ENCODE peak calls at places on chromosomes 3 and 15, in six cellular contexts. One of them, this sample, is unnamed. For H3K4me1, the result is how much of the 10 kb centered on the place peaks cover.

GRCh38 chr3:158808697-158809096 is 6.8 kb downstream of the MFSD1 start:
- DNase-seq in spleen: no peak
- DNase-seq in naive thymus-derived CD4-positive, alpha-beta T cell: no peak
- DNase-seq in mesendoderm: peak
- DNase-seq in upper lobe of right lung: no peak
- DNase-seq in thoracic aorta: no peak
- DNase-seq in this sample: no peak

GRCh38 chr15:89227425-89227824 is 6.0 kb upstream of the RLBP1 start:
- DNase-seq in spleen: no peak
- DNase-seq in naive thymus-derived CD4-positive, alpha-beta T cell: no peak
- DNase-seq in mesendoderm: peak
- DNase-seq in upper lobe of right lung: no peak
- DNase-seq in thoracic aorta: no peak
- DNase-seq in this sample: no peak

GRCh38 chr3:40843851-40844548 is 319.2 kb downstream of the ZNF621 start:
- DNase-seq in spleen: no peak
- DNase-seq in naive thymus-derived CD4-positive, alpha-beta T cell: no peak
- DNase-seq in mesendoderm: peak
- DNase-seq in upper lobe of right lung: no peak
- DNase-seq in thoracic aorta: no peak
- DNase-seq in this sample: no peak

GRCh38 chr3:77186728-77187127 is 146.8 kb downstream of the ROBO2 start:
- DNase-seq in spleen: no peak
- DNase-seq in naive thymus-derived CD4-positive, alpha-beta T cell: no peak
- DNase-seq in mesendoderm: no peak
- DNase-seq in upper lobe of right lung: no peak
- DNase-seq in thoracic aorta: no peak
- DNase-seq in this sample: no peak

GRCh38 chr15:91865486-91865885 is 12.0 kb downstream of the SLCO3A1 start:
- DNase-seq in spleen: no peak
- DNase-seq in naive thymus-derived CD4-positive, alpha-beta T cell: no peak
- DNase-seq in mesendoderm: no peak
- DNase-seq in upper lobe of right lung: no peak
- DNase-seq in thoracic aorta: no peak
- DNase-seq in this sample: no peak

GRCh38 chr3:188383763-188384162 is 229.8 kb downstream of the LPP start:
- DNase-seq in spleen: no peak
- DNase-seq in naive thymus-derived CD4-positive, alpha-beta T cell: no peak
- DNase-seq in mesendoderm: no peak
- DNase-seq in upper lobe of right lung: no peak
- DNase-seq in thoracic aorta: no peak
- DNase-seq in this sample: no peak

GRCh38 chr3:66715806-66716205 is 215.0 kb upstream of the LRIG1 start:
- DNase-seq in spleen: no peak
- DNase-seq in naive thymus-derived CD4-positive, alpha-beta T cell: no peak
- DNase-seq in mesendoderm: no peak
- DNase-seq in upper lobe of right lung: no peak
- DNase-seq in thoracic aorta: no peak
- DNase-seq in this sample: no peak

GRCh38 chr3:124230432-124230831 is 238.5 kb upstream of the ROPN1 start:
- DNase-seq in spleen: no peak
- DNase-seq in naive thymus-derived CD4-positive, alpha-beta T cell: no peak
- DNase-seq in mesendoderm: no peak
- DNase-seq in upper lobe of right lung: no peak
- DNase-seq in thoracic aorta: no peak
- DNase-seq in this sample: no peak

GRCh38 chr3:52434080-52434479 is 10.8 kb downstream of the SEMA3G start:
- DNase-seq in spleen: peak
- DNase-seq in naive thymus-derived CD4-positive, alpha-beta T cell: no peak
- DNase-seq in mesendoderm: no peak
- DNase-seq in upper lobe of right lung: no peak
- DNase-seq in thoracic aorta: no peak
- DNase-seq in this sample: no peak

GRCh38 chr15:51750942-51751686 is at the start of gene TMOD2:
- DNase-seq in spleen: peak
- DNase-seq in naive thymus-derived CD4-positive, alpha-beta T cell: peak
- DNase-seq in mesendoderm: peak
- DNase-seq in upper lobe of right lung: peak
- DNase-seq in thoracic aorta: no peak
- DNase-seq in this sample: peak

GRCh38 chr3:53804697-53805462 is 41.3 kb downstream of the CHDH start:
- DNase-seq in spleen: peak
- DNase-seq in naive thymus-derived CD4-positive, alpha-beta T cell: no peak
- DNase-seq in mesendoderm: peak
- DNase-seq in upper lobe of right lung: peak
- DNase-seq in thoracic aorta: no peak
- DNase-seq in this sample: no peak

GRCh38 chr3:57078366-57079220 is 18.1 kb downstream of the SPATA12 start:
- DNase-seq in spleen: peak
- DNase-seq in naive thymus-derived CD4-positive, alpha-beta T cell: peak
- DNase-seq in mesendoderm: peak
- DNase-seq in upper lobe of right lung: peak
- DNase-seq in thoracic aorta: no peak
- DNase-seq in this sample: no peak

GRCh38 chr3:59247402-59247841 is 197.6 kb upstream of the CFAP20DC start:
- DNase-seq in spleen: no peak
- DNase-seq in naive thymus-derived CD4-positive, alpha-beta T cell: no peak
- DNase-seq in mesendoderm: peak
- DNase-seq in upper lobe of right lung: no peak
- DNase-seq in thoracic aorta: no peak
- DNase-seq in this sample: no peak

GRCh38 chr3:58143417-58144055 is 67.2 kb downstream of the DNASE1L3 start:
- DNase-seq in spleen: no peak
- DNase-seq in naive thymus-derived CD4-positive, alpha-beta T cell: no peak
- DNase-seq in mesendoderm: no peak
- DNase-seq in upper lobe of right lung: no peak
- DNase-seq in thoracic aorta: no peak
- DNase-seq in this sample: no peak

GRCh38 chr3:134332344-134332743 is 41.9 kb downstream of the AMOTL2 start:
- DNase-seq in spleen: no peak
- DNase-seq in naive thymus-derived CD4-positive, alpha-beta T cell: no peak
- DNase-seq in mesendoderm: no peak
- DNase-seq in upper lobe of right lung: no peak
- DNase-seq in thoracic aorta: no peak
- DNase-seq in this sample: no peak

GRCh38 chr15:62549345-62549970 is 384.4 kb upstream of the C2CD4B start:
- DNase-seq in spleen: no peak
- DNase-seq in naive thymus-derived CD4-positive, alpha-beta T cell: no peak
- DNase-seq in mesendoderm: peak
- DNase-seq in upper lobe of right lung: no peak
- DNase-seq in thoracic aorta: no peak
- DNase-seq in this sample: no peak

DNA sequence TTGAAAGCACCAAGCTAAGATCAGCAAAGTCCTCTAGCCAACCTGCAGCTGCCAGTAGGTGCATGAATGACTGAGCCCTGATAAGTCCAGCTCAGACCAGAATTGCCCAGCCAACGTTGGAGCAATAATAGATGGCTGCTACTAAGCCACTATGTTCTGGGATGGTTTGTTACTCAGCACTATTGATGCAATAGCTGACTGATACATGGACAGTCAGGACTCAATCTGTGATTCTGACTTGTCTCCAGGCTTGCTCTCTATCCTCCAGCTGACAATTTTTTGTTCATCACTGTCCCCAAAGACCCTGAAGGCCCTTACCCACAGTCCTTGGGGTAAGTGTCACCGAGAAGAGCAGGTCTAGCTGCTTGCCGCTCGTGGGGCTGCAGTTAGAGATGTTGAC is 55.3 kb downstream of the CDCP1 start:
- DNase-seq in spleen: no peak
- DNase-seq in naive thymus-derived CD4-positive, alpha-beta T cell: no peak
- DNase-seq in mesendoderm: no peak
- DNase-seq in upper lobe of right lung: no peak
- DNase-seq in thoracic aorta: no peak
- DNase-seq in this sample: no peak
- H3K27ac ChIP-seq in spleen: no peak
- H3K27ac ChIP-seq in naive thymus-derived CD4-positive, alpha-beta T cell: no peak
- H3K27ac ChIP-seq in mesendoderm: no peak
- H3K27ac ChIP-seq in upper lobe of right lung: no peak
- H3K27ac ChIP-seq in thoracic aorta: no peak
- H3K27ac ChIP-seq in this sample: no peak

GRCh38 chr15:74787251-74788041 is 5.6 kb downstream of the CSK start:
- DNase-seq in spleen: peak
- DNase-seq in naive thymus-derived CD4-positive, alpha-beta T cell: peak
- DNase-seq in mesendoderm: peak
- DNase-seq in upper lobe of right lung: peak
- DNase-seq in thoracic aorta: no peak
- DNase-seq in this sample: peak

GRCh38 chr15:74789171-74789627 is 7.3 kb downstream of the CSK start:
- DNase-seq in spleen: peak
- DNase-seq in naive thymus-derived CD4-positive, alpha-beta T cell: no peak
- DNase-seq in mesendoderm: no peak
- DNase-seq in upper lobe of right lung: peak
- DNase-seq in thoracic aorta: no peak
- DNase-seq in this sample: no peak

GRCh38 chr15:74788716-74789151 is 6.9 kb downstream of the CSK start:
- DNase-seq in spleen: peak
- DNase-seq in naive thymus-derived CD4-positive, alpha-beta T cell: peak
- DNase-seq in mesendoderm: no peak
- DNase-seq in upper lobe of right lung: no peak
- DNase-seq in thoracic aorta: no peak
- DNase-seq in this sample: peak

GRCh38 chr15:74786659-74787165 is 4.8 kb downstream of the CSK start:
- DNase-seq in spleen: peak
- DNase-seq in naive thymus-derived CD4-positive, alpha-beta T cell: no peak
- DNase-seq in mesendoderm: no peak
- DNase-seq in upper lobe of right lung: no peak
- DNase-seq in thoracic aorta: no peak
- DNase-seq in this sample: no peak

GRCh38 chr15:74788042-74788715 is 6.3 kb downstream of the CSK start:
- DNase-seq in spleen: peak
- DNase-seq in naive thymus-derived CD4-positive, alpha-beta T cell: no peak
- DNase-seq in mesendoderm: no peak
- DNase-seq in upper lobe of right lung: no peak
- DNase-seq in thoracic aorta: no peak
- DNase-seq in this sample: no peak
- H3K4me1 ChIP-seq in spleen: half or more
- H3K4me1 ChIP-seq in naive thymus-derived CD4-positive, alpha-beta T cell: half or more
- H3K4me1 ChIP-seq in mesendoderm: under half
- H3K4me1 ChIP-seq in upper lobe of right lung: half or more
- H3K4me1 ChIP-seq in thoracic aorta: half or more
- H3K4me1 ChIP-seq in this sample: half or more

GRCh38 chr3:48151807-48152427 is 36.3 kb downstream of the CDC25A start:
- DNase-seq in spleen: no peak
- DNase-seq in naive thymus-derived CD4-positive, alpha-beta T cell: no peak
- DNase-seq in mesendoderm: no peak
- DNase-seq in upper lobe of right lung: no peak
- DNase-seq in thoracic aorta: no peak
- DNase-seq in this sample: no peak
- H3K27ac ChIP-seq in spleen: no peak
- H3K27ac ChIP-seq in naive thymus-derived CD4-positive, alpha-beta T cell: no peak
- H3K27ac ChIP-seq in mesendoderm: no peak
- H3K27ac ChIP-seq in upper lobe of right lung: no peak
- H3K27ac ChIP-seq in thoracic aorta: peak
- H3K27ac ChIP-seq in this sample: no peak

GRCh38 chr15:67836134-67836455 is 3.8 kb downstream of the RNU6-1 start:
- DNase-seq in spleen: no peak
- DNase-seq in naive thymus-derived CD4-positive, alpha-beta T cell: no peak
- DNase-seq in mesendoderm: no peak
- DNase-seq in upper lobe of right lung: no peak
- DNase-seq in thoracic aorta: no peak
- DNase-seq in this sample: no peak
- H3K4me1 ChIP-seq in spleen: under half
- H3K4me1 ChIP-seq in naive thymus-derived CD4-positive, alpha-beta T cell: under half
- H3K4me1 ChIP-seq in mesendoderm: under half
- H3K4me1 ChIP-seq in upper lobe of right lung: half or more
- H3K4me1 ChIP-seq in thoracic aorta: under half
- H3K4me1 ChIP-seq in this sample: under half

GRCh38 chr3:12190832-12191231 is 32.1 kb upstream of the TIMP4 start:
- DNase-seq in spleen: no peak
- DNase-seq in naive thymus-derived CD4-positive, alpha-beta T cell: no peak
- DNase-seq in mesendoderm: no peak
- DNase-seq in upper lobe of right lung: no peak
- DNase-seq in thoracic aorta: no peak
- DNase-seq in this sample: no peak
- H3K27ac ChIP-seq in spleen: no peak
- H3K27ac ChIP-seq in naive thymus-derived CD4-positive, alpha-beta T cell: no peak
- H3K27ac ChIP-seq in mesendoderm: no peak
- H3K27ac ChIP-seq in upper lobe of right lung: no peak
- H3K27ac ChIP-seq in thoracic aorta: no peak
- H3K27ac ChIP-seq in this sample: no peak

GRCh38 chr3:54847361-54847760 is 80.5 kb downstream of the LRTM1 start:
- DNase-seq in spleen: no peak
- DNase-seq in naive thymus-derived CD4-positive, alpha-beta T cell: no peak
- DNase-seq in mesendoderm: no peak
- DNase-seq in upper lobe of right lung: no peak
- DNase-seq in thoracic aorta: no peak
- DNase-seq in this sample: no peak

GRCh38 chr3:54841461-54841860 is 86.4 kb downstream of the LRTM1 start:
- DNase-seq in spleen: no peak
- DNase-seq in naive thymus-derived CD4-positive, alpha-beta T cell: no peak
- DNase-seq in mesendoderm: peak
- DNase-seq in upper lobe of right lung: no peak
- DNase-seq in thoracic aorta: no peak
- DNase-seq in this sample: no peak

GRCh38 chr3:54850484-54851003 is 77.3 kb downstream of the LRTM1 start:
- DNase-seq in spleen: no peak
- DNase-seq in naive thymus-derived CD4-positive, alpha-beta T cell: no peak
- DNase-seq in mesendoderm: no peak
- DNase-seq in upper lobe of right lung: no peak
- DNase-seq in thoracic aorta: no peak
- DNase-seq in this sample: no peak

GRCh38 chr3:54843352-54843751 is 84.5 kb downstream of the LRTM1 start:
- DNase-seq in spleen: no peak
- DNase-seq in naive thymus-derived CD4-positive, alpha-beta T cell: no peak
- DNase-seq in mesendoderm: no peak
- DNase-seq in upper lobe of right lung: no peak
- DNase-seq in thoracic aorta: no peak
- DNase-seq in this sample: no peak

DNA sequence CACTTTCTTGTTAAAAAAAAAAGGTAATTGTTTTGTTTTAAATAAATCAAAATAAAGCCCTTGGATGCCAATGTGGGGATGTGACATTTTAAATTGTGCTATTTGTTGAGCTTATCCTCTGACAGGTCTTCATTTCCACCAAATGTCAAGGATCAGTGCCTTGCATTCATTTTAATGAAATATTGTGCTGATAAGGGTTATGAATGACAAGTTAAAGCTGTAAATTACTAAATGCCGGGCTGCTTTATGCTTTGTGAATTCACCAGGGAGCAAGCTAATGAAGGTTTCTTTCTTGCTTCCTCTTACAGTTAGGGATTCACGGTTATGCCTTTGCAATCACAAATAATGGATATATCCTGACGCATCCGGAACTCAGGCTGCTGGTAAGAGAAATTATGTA is 81.8 kb downstream of the LRTM1 start:
- DNase-seq in spleen: no peak
- DNase-seq in naive thymus-derived CD4-positive, alpha-beta T cell: no peak
- DNase-seq in mesendoderm: no peak
- DNase-seq in upper lobe of right lung: no peak
- DNase-seq in thoracic aorta: no peak
- DNase-seq in this sample: no peak
- H3K4me1 ChIP-seq in spleen: under half
- H3K4me1 ChIP-seq in naive thymus-derived CD4-positive, alpha-beta T cell: under half
- H3K4me1 ChIP-seq in mesendoderm: under half
- H3K4me1 ChIP-seq in upper lobe of right lung: under half
- H3K4me1 ChIP-seq in thoracic aorta: under half
- H3K4me1 ChIP-seq in this sample: under half

GRCh38 chr3:127712881-127713771 is 40.4 kb downstream of the ABTB1 start:
- DNase-seq in spleen: peak
- DNase-seq in naive thymus-derived CD4-positive, alpha-beta T cell: no peak
- DNase-seq in mesendoderm: no peak
- DNase-seq in upper lobe of right lung: peak
- DNase-seq in thoracic aorta: no peak
- DNase-seq in this sample: no peak
- H3K27ac ChIP-seq in spleen: peak
- H3K27ac ChIP-seq in naive thymus-derived CD4-positive, alpha-beta T cell: no peak
- H3K27ac ChIP-seq in mesendoderm: no peak
- H3K27ac ChIP-seq in upper lobe of right lung: peak
- H3K27ac ChIP-seq in thoracic aorta: peak
- H3K27ac ChIP-seq in this sample: no peak